ENCODE peak calls at places on chromosomes 11 and 22, in seven cellular contexts. H, G, T, U, A, L and O are unnamed samples.

GRCh38 chr11:67615455-67616430 is 9.0 kb downstream of the NDUFV1 start:
- DNase-seq in T (no peak), U (peak; percentile 47), L (peak; percentile 35), H (peak; percentile 67), G (peak; percentile 67), A (no peak), O (no peak)

GRCh38 chr11:67436459-67437081 is 912 bp downstream of the PTPRCAP start:
- DNase-seq in T (no peak), H (no peak), G (peak; percentile 91), L (peak; percentile 71), U (no peak), A (no peak), O (no peak)

GRCh38 chr11:66283461-66284105 is 5.4 kb downstream of the YIF1A start:
- DNase-seq in U (no peak), L (no peak), G (no peak), T (no peak), A (no peak), H (no peak), O (no peak)

GRCh38 chr11:15685311-15685710 is 570.6 kb downstream of the INSC start:
- DNase-seq in T (no peak), H (no peak), G (no peak), A (no peak), U (no peak), L (no peak), O (no peak)

GRCh38 chr11:66892926-66893325 is 36.1 kb downstream of the LRFN4 start:
- DNase-seq in G (no peak), T (no peak), A (no peak), H (no peak), L (no peak), U (no peak), O (no peak)

GRCh38 chr22:19016081-19016480 is 80.0 kb upstream of the PRODH start:
- DNase-seq in G (no peak), U (no peak), H (no peak), T (no peak), A (no peak), L (no peak), O (no peak)

GRCh38 chr11:99257131-99257530 is 236.4 kb downstream of the CNTN5 start:
- DNase-seq in G (no peak), T (no peak), A (no peak), U (no peak), H (no peak), L (no peak), O (no peak)

GRCh38 chr11:44223261-44223660 is 86.7 kb downstream of the ALX4 start:
- DNase-seq in L (no peak), H (no peak), U (peak; percentile 38), G (no peak), T (no peak), A (no peak), O (no peak)

GRCh38 chr22:20503816-20504215 is 3.6 kb upstream of the MED15 start:
- DNase-seq in U (peak; percentile 29), T (no peak), L (no peak), A (no peak), H (no peak), G (no peak), O (no peak)

GRCh38 chr11:77753230-77753629 is 67.3 kb downstream of the RSF1 start:
- DNase-seq in T (no peak), A (no peak), G (no peak), L (no peak), U (no peak), H (no peak), O (no peak)

GRCh38 chr11:86041975-86042378 is 26.9 kb downstream of the PICALM start:
- DNase-seq in G (peak; percentile 79), L (peak; percentile 30), T (peak; percentile 77), A (peak; percentile 75), U (peak; percentile 94), H (peak; percentile 89), O (peak; percentile 89)